ENCODE peak calls at places on chromosomes 3 and 15, in nine cellular contexts. N is esophagus squamous epithelium, R is fibroblast of lung, S is IMR-90, Q is upper lobe of right lung, W is heart left ventricle, C is adrenal gland, O is left ventricle myocardium inferior, B is brain microvascular endothelial cell. Z is an unnamed sample.

GRCh38 chr3:192915306-192915705 is 2.4 kb downstream of the MB21D2 start:
- DNase-seq in N (no peak), R (peak; percentile 55), S (peak; percentile 68), Q (no peak), W (no peak), C (no peak), O (no peak), B (peak; percentile 53), Z (no peak)

GRCh38 chr15:50166216-50166615 is 15.8 kb upstream of the SLC27A2 start:
- DNase-seq in N (no peak), R (peak; percentile 73), S (peak; percentile 87), Q (no peak), W (no peak), C (no peak), O (no peak), B (peak; percentile 27), Z (no peak)

GRCh38 chr3:5002871-5003247 is 23.6 kb downstream of the BHLHE40 start:
- DNase-seq in N (no peak), R (no peak), S (no peak), Q (no peak), W (no peak), C (no peak), O (no peak), B (no peak), Z (no peak)

GRCh38 chr15:87212041-87212440 is 1044.5 kb downstream of the NTRK3 start:
- DNase-seq in N (no peak), R (no peak), S (no peak), Q (no peak), W (no peak), C (no peak), O (no peak), B (no peak), Z (no peak)

GRCh38 chr3:51311055-51311454 is 74.0 kb upstream of the MANF start:
- DNase-seq in N (no peak), R (peak; percentile 40), S (peak; percentile 33), Q (no peak), W (no peak), C (no peak), O (no peak), B (peak; percentile 15), Z (peak; percentile 3)

GRCh38 chr3:194586839-194587238 is 46.4 kb downstream of the TMEM44 start:
- DNase-seq in N (no peak), R (peak; percentile 59), S (peak; percentile 84), Q (no peak), W (no peak), C (no peak), O (no peak), B (peak; percentile 92), Z (no peak)

GRCh38 chr15:42035362-42035761 is 14.5 kb upstream of the PLA2G4E start:
- DNase-seq in N (no peak), R (no peak), S (peak; percentile 11), Q (no peak), W (no peak), C (no peak), O (no peak), B (no peak), Z (peak; percentile 29)

GRCh38 chr15:30859091-30859874 is 44.4 kb upstream of the FAN1 start:
- DNase-seq in N (no peak), R (peak; percentile 43), S (peak; percentile 29), Q (no peak), W (no peak), C (no peak), O (no peak), B (peak; percentile 65), Z (no peak)

GRCh38 chr3:159169828-159170227 is 368.0 kb downstream of the MFSD1 start:
- DNase-seq in N (no peak), R (peak; percentile 42), S (peak; percentile 53), Q (no peak), W (no peak), C (no peak), O (no peak), B (peak; percentile 53), Z (no peak)

GRCh38 chr3:143769663-143770062 is 78.6 kb downstream of the SLC9A9 start:
- DNase-seq in N (no peak), R (peak; percentile 93), S (peak; percentile 57), Q (no peak), W (no peak), C (no peak), O (no peak), B (peak; percentile 86), Z (no peak)

GRCh38 chr3:196398782-196399181 is 33.4 kb downstream of the UBXN7 start:
- DNase-seq in N (no peak), R (no peak), S (no peak), Q (no peak), W (no peak), C (no peak), O (no peak), B (peak; percentile 19), Z (no peak)

GRCh38 chr15:43918717-43919116 is 91.9 kb downstream of the WDR76 start:
- DNase-seq in N (no peak), R (no peak), S (no peak), Q (no peak), W (no peak), C (no peak), O (no peak), B (no peak), Z (no peak)
- H3K27ac ChIP-seq in N (no peak overlapping the region), R (no peak overlapping the region), S (no peak overlapping the region), Q (no peak overlapping the region), W (no peak overlapping the region), C (no peak overlapping the region), O (no peak overlapping the region), B (no peak overlapping the region), Z (no peak overlapping the region)

DNA sequence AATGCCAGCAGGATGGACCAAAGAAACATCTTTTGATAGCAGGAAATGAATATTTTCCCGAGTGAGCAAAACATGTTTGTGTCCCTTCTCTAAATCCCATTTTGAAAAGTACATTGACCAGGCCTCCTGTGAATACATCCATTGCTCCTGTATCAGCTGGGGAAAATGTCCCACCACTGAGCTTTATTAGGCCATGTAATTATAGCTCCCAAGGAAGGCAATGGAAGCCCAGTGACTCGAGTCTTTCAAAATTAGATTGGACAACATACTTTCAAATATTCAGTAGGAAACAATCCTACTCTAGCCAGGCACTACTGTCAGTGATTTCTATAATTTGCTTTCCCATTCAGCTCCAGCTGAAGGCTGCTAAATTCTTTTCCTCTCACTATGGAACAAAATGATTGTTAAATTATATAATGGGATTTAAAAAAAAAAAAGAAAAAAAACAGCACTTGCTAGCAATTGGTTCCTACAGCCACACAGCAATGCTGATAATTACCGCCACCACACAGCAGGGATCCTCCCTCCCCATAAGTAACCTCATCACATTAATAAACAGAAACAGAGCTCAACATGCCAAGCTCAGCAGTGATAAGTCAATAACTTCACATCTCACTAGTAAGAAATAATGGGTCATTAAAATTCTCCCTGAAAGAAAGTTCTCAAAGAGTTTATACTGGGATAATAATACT is 172.4 kb upstream of the SLC2A2 start:
- DNase-seq in N (no peak), R (no peak), S (no peak), Q (no peak), W (no peak), C (no peak), O (no peak), B (no peak), Z (no peak)
- H3K27ac ChIP-seq in N (no peak overlapping the region), R (no peak overlapping the region), S (no peak overlapping the region), Q (no peak overlapping the region), W (no peak overlapping the region), C (no peak overlapping the region), O (peak overlapping the region; percentile 6), B (peak overlapping the region; percentile 82), Z (peak overlapping the region; percentile 46)

GRCh38 chr15:25667829-25668228 is 195.3 kb downstream of the ATP10A start:
- DNase-seq in N (no peak), R (no peak), S (no peak), Q (no peak), W (no peak), C (no peak), O (no peak), B (no peak), Z (no peak)

GRCh38 chr15:25668236-25668635 is 194.9 kb downstream of the ATP10A start:
- DNase-seq in N (no peak), R (no peak), S (no peak), Q (no peak), W (no peak), C (no peak), O (no peak), B (no peak), Z (no peak)

GRCh38 chr15:25668901-25669300 is 194.2 kb downstream of the ATP10A start:
- DNase-seq in N (no peak), R (no peak), S (no peak), Q (no peak), W (no peak), C (no peak), O (no peak), B (no peak), Z (no peak)

GRCh38 chr15:25671132-25671531 is 192.0 kb downstream of the ATP10A start:
- DNase-seq in N (no peak), R (no peak), S (peak; percentile 50), Q (no peak), W (peak; percentile 47), C (no peak), O (no peak), B (no peak), Z (no peak)

GRCh38 chr15:25670025-25670554 is 193.0 kb downstream of the ATP10A start:
- DNase-seq in N (no peak), R (peak; percentile 53), S (peak; percentile 76), Q (peak; percentile 68), W (peak; percentile 85), C (peak; percentile 77), O (peak; percentile 69), B (peak; percentile 73), Z (no peak)
- H3K27ac ChIP-seq in N (peak overlapping the region; percentile 72), R (no peak overlapping the region), S (no peak overlapping the region), Q (no peak overlapping the region), W (peak overlapping the region; percentile 79), C (no peak overlapping the region), O (peak overlapping the region; percentile 79), B (peak overlapping the region; percentile 23), Z (no peak overlapping the region)

GRCh38 chr3:17836092-17836491 is 93.7 kb upstream of the TBC1D5 start:
- DNase-seq in N (no peak), R (no peak), S (no peak), Q (no peak), W (no peak), C (no peak), O (no peak), B (no peak), Z (no peak)
- H3K27ac ChIP-seq in N (no peak overlapping the region), R (no peak overlapping the region), S (no peak overlapping the region), Q (no peak overlapping the region), W (no peak overlapping the region), C (no peak overlapping the region), O (no peak overlapping the region), B (no peak overlapping the region), Z (no peak overlapping the region)

GRCh38 chr3:132469326-132469725 is 52.0 kb downstream of the DNAJC13 start:
- DNase-seq in N (no peak), R (no peak), S (no peak), Q (no peak), W (no peak), C (no peak), O (no peak), B (no peak), Z (no peak)

GRCh38 chr3:132461544-132461943 is 44.2 kb downstream of the DNAJC13 start:
- DNase-seq in N (no peak), R (peak; percentile 75), S (peak; percentile 33), Q (no peak), W (no peak), C (no peak), O (no peak), B (no peak), Z (no peak)

GRCh38 chr3:132464066-132464465 is 46.8 kb downstream of the DNAJC13 start:
- DNase-seq in N (no peak), R (peak; percentile 75), S (peak; percentile 78), Q (no peak), W (no peak), C (no peak), O (no peak), B (peak; percentile 4), Z (no peak)
- H3K27ac ChIP-seq in N (no peak overlapping the region), R (peak overlapping the region; percentile 31), S (no peak overlapping the region), Q (no peak overlapping the region), W (no peak overlapping the region), C (no peak overlapping the region), O (no peak overlapping the region), B (peak overlapping the region; percentile 62), Z (no peak overlapping the region)

Z was measured in HL-60.